ENCODE peak calls at places on chromosomes 11 and 22, in ten cellular contexts. W is IMR-90; A is AG04450; R is kidney; D is CD4-positive, alpha-beta T cell; F is AG04449; G is progenitor cell of endocrine pancreas; K is BJ; T is endothelial cell; S is mucosa of descending colon. O is an unnamed sample.
A peak's percentile ranks its signal among the peaks of the same experiment; 100 is the strongest.

GRCh38 chr11:64870176-64870892 is 8.1 kb downstream of the EHD1 start:
- DNase-seq in D (no peak), A (no peak), R (no peak), T (no peak), F (no peak), S (no peak), G (peak; percentile 40), W (peak; percentile 78), K (no peak), O (no peak)

GRCh38 chr11:109937968-109938367 is 155.2 kb upstream of the ZC3H12C start:
- DNase-seq in D (no peak), R (no peak), K (no peak), G (no peak), T (no peak), F (no peak), W (no peak), A (no peak), S (no peak), O (no peak)

GRCh38 chr11:68008381-68009337 is 1.5 kb upstream of the ALDH3B1 start:
- DNase-seq in T (no peak), F (no peak), G (no peak), D (no peak), A (no peak), W (no peak), S (peak; percentile 79), R (peak; percentile 82), K (no peak), O (no peak)

GRCh38 chr11:23311986-23312940 is 452.0 kb upstream of the CCDC179 start:
- DNase-seq in F (no peak), W (peak; percentile 74), T (no peak), D (no peak), S (no peak), R (no peak), G (no peak), K (peak; percentile 46), A (no peak), O (no peak)

GRCh38 chr11:76194872-76195668 is 11.2 kb downstream of the WNT11 start:
- DNase-seq in D (no peak), K (no peak), W (no peak), R (no peak), S (no peak), A (no peak), T (no peak), F (no peak), G (no peak), O (no peak)

GRCh38 chr22:45246060-45246985 is 5.6 kb upstream of the KIAA0930 start:
- DNase-seq in K (peak; percentile 97), T (no peak), D (no peak), G (no peak), R (peak; percentile 78), W (peak; percentile 99), F (peak; percentile 97), A (peak; percentile 94), S (no peak), O (no peak)

GRCh38 chr11:62538470-62539237 is 8.0 kb downstream of the AHNAK start:
- DNase-seq in F (no peak), D (no peak), A (no peak), S (no peak), K (no peak), G (no peak), T (no peak), R (no peak), W (no peak), O (no peak)

GRCh38 chr11:95284057-95285052 is 53.4 kb upstream of the SESN3 start:
- DNase-seq in D (no peak), K (no peak), T (no peak), F (no peak), S (no peak), A (no peak), R (no peak), W (no peak), G (no peak), O (no peak)

GRCh38 chr22:36914383-36914752 is 940 bp downstream of the CSF2RB start:
- DNase-seq in K (no peak), F (no peak), D (no peak), W (no peak), G (no peak), R (no peak), S (no peak), T (no peak), A (no peak), O (no peak)

GRCh38 chr11:97739892-97740782 is 1280.6 kb upstream of the CNTN5 start:
- DNase-seq in D (no peak), R (no peak), W (peak; percentile 59), T (no peak), K (no peak), G (no peak), S (no peak), A (peak; percentile 30), F (no peak), O (no peak)

GRCh38 chr11:29184939-29185890 is 831.6 kb downstream of the KCNA4 start:
- DNase-seq in F (peak; percentile 96), G (no peak), A (peak; percentile 88), W (peak; percentile 98), T (no peak), K (peak; percentile 83), D (no peak), S (no peak), R (no peak), O (no peak)

GRCh38 chr11:133956650-133957633 is at the start of gene IGSF9B:
- DNase-seq in T (peak; percentile 88), S (peak; percentile 89), R (peak; percentile 94), A (no peak), W (peak; percentile 45), D (peak; percentile 90), K (no peak), G (peak; percentile 86), F (no peak), O (peak; percentile 75)

GRCh38 chr11:6603287-6604080 is at the start of the genes ILK and RRP8:
- DNase-seq in R (peak; percentile 97), D (peak; percentile 82), W (peak; percentile 86), T (peak; percentile 92), A (peak; percentile 66), G (peak; percentile 81), K (peak; percentile 45), F (no peak), S (peak; percentile 95), O (peak; percentile 84)
- TF ChIP-seq CTCF in R (no peak), D (no peak), W (peak; percentile 27), T (no peak), A (peak; percentile 22), G (peak; percentile 3), K (peak; percentile 37), F (no peak), S (no peak), O (no peak)

GRCh38 chr11:120744016-120744994 is 232.8 kb downstream of the GRIK4 start:
- DNase-seq in A (no peak), F (no peak), T (no peak), G (no peak), R (no peak), D (no peak), W (no peak), K (no peak), S (no peak), O (no peak)
- TF ChIP-seq CTCF in A (peak; percentile 22), F (no peak), T (peak; percentile 38), G (peak; percentile 17), R (no peak), D (no peak), W (no peak), K (no peak), S (no peak), O (no peak)

DNA sequence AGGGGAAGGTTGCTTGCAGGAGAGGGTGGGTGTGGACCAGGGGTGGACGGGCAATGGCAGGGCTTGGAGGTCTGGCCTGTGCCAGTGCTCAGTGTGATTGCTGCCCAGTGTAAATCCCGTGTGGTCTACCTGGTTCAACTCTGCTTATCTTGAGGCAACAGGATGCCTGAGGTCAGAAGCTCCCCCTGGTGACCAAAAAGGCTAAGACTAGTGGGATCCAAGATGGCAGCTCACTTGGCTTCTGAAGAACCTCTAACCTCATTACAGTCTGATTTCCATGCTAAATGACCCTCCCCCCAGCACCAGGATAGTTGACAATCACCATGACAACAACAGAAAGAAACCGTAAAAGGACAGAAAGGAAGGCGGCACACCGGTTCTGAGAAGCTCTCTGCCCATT is 398.3 kb downstream of the CTTN start:
- DNase-seq in G (no peak), R (no peak), D (no peak), A (no peak), K (no peak), T (no peak), F (no peak), S (no peak), W (no peak), O (no peak)
- TF ChIP-seq CTCF in G (peak; percentile 18), R (no peak), D (no peak), A (no peak), K (no peak), T (peak; percentile 12), F (no peak), S (no peak), W (no peak), O (no peak)

GRCh38 chr11:69189059-69189458 is 33.3 kb downstream of the SMIM38 start:
- DNase-seq in W (no peak), F (no peak), T (no peak), S (no peak), K (no peak), A (no peak), D (no peak), G (no peak), R (no peak), O (no peak)

GRCh38 chr11:69183613-69184012 is 27.9 kb downstream of the SMIM38 start:
- DNase-seq in W (no peak), D (no peak), T (no peak), A (no peak), R (no peak), K (no peak), S (no peak), F (no peak), G (no peak), O (no peak)

GRCh38 chr11:69190796-69191536 is 35.2 kb downstream of the SMIM38 start:
- DNase-seq in G (no peak), A (no peak), R (no peak), D (no peak), W (no peak), F (no peak), T (no peak), S (no peak), K (no peak), O (no peak)

GRCh38 chr11:69187540-69188065 is 31.9 kb downstream of the SMIM38 start:
- DNase-seq in S (no peak), F (no peak), G (no peak), D (no peak), A (no peak), R (no peak), T (no peak), K (no peak), W (no peak), O (no peak)

DNA sequence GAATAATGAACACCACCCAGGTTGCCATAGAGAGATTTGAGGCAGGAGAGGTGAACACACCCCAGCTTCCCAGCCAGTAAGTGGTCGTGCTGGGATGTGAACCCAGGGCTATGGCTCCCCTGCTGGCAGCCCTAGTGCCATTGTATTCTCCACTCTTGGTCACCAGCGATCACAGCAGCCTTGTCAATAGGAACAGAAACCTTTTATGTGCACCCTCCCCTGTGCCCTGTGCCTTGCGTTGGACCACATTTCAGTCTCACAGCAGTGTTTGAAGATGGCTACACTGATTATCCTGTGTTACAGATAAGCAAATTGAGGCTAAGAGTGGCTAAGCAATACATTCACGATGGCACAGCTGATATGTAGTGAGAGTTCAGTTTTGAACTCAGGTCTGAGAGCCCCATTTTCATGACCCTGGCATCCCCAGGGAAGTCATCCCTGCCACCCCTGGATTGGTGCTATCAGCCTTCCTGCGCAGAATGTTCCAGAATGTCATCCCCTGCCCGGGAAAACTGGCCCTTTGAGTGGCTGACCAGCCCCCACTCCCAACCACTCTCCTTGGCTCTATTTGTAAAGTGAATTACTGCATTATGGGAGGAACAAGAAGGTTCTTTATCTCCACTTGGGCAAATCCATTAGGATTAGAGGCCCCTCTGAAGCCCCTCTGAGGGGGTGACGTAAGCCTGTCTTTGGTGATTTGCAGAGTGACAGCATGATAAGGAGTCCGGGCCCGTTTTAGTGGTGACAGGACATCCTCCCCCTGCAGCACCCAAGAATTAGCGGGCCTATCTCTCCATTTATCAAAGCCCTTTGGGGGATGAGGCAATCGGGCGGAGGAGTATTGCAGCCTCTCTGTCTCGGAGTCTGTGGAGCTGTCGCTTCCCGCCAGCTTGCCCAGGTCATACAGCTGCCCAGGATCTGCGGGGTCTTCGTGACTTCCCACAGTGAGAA is 30.9 kb downstream of the SMIM38 start:
- DNase-seq in R (no peak), A (no peak), D (no peak), W (no peak), K (no peak), F (no peak), S (no peak), T (no peak), G (no peak), O (no peak)
- TF ChIP-seq CTCF in R (no peak), A (no peak), D (no peak), W (no peak), K (no peak), F (no peak), S (no peak), T (no peak), G (no peak), O (no peak)

O was measured in natural killer cell.